ENCODE peak calls at places on chromosomes 11 and 22, in nine cellular contexts. One of them, this sample, is unnamed.

GRCh38 chr11:63536669-63537292 is at the start of gene PLAAT4:
- DNase-seq in HepG2: peak; percentile 16
- DNase-seq in Karpas-422: no peak
- DNase-seq in HCT116: no peak
- DNase-seq in mammary epithelial cell: peak; percentile 29
- DNase-seq in astrocyte: peak; percentile 59
- DNase-seq in GM23248: peak; percentile 62
- DNase-seq in GM12878: peak; percentile 45
- DNase-seq in fibroblast of lung: peak; percentile 73
- DNase-seq in this sample: no peak

GRCh38 chr11:70661763-70662501 is 263.6 kb downstream of the CTTN start:
- DNase-seq in HepG2: no peak
- DNase-seq in Karpas-422: no peak
- DNase-seq in HCT116: no peak
- DNase-seq in mammary epithelial cell: peak; percentile 25
- DNase-seq in astrocyte: peak; percentile 11
- DNase-seq in GM23248: peak; percentile 67
- DNase-seq in GM12878: no peak
- DNase-seq in fibroblast of lung: no peak
- DNase-seq in this sample: no peak

GRCh38 chr11:21634491-21634890 is 558.4 kb upstream of the ANO5 start:
- DNase-seq in HepG2: no peak
- DNase-seq in Karpas-422: peak; percentile 55
- DNase-seq in HCT116: no peak
- DNase-seq in mammary epithelial cell: no peak
- DNase-seq in astrocyte: no peak
- DNase-seq in GM23248: no peak
- DNase-seq in GM12878: no peak
- DNase-seq in fibroblast of lung: no peak
- DNase-seq in this sample: no peak

GRCh38 chr11:33687733-33688479 is 12.7 kb downstream of the C11orf91 start:
- DNase-seq in HepG2: peak; percentile 60
- DNase-seq in Karpas-422: peak; percentile 75
- DNase-seq in HCT116: peak; percentile 60
- DNase-seq in mammary epithelial cell: peak; percentile 88
- DNase-seq in astrocyte: peak; percentile 48
- DNase-seq in GM23248: peak; percentile 86
- DNase-seq in GM12878: peak; percentile 33
- DNase-seq in fibroblast of lung: peak; percentile 80
- DNase-seq in this sample: peak; percentile 74

GRCh38 chr11:105935791-105936190 is 86.2 kb downstream of the MSANTD4 start:
- DNase-seq in HepG2: no peak
- DNase-seq in Karpas-422: no peak
- DNase-seq in HCT116: peak; percentile 21
- DNase-seq in mammary epithelial cell: peak; percentile 89
- DNase-seq in astrocyte: peak; percentile 57
- DNase-seq in GM23248: no peak
- DNase-seq in GM12878: no peak
- DNase-seq in fibroblast of lung: no peak
- DNase-seq in this sample: no peak

GRCh38 chr11:96827164-96827563 is 437.4 kb downstream of the JRKL start:
- DNase-seq in HepG2: no peak
- DNase-seq in Karpas-422: no peak
- DNase-seq in HCT116: no peak
- DNase-seq in mammary epithelial cell: no peak
- DNase-seq in astrocyte: peak; percentile 6
- DNase-seq in GM23248: peak; percentile 31
- DNase-seq in GM12878: no peak
- DNase-seq in fibroblast of lung: peak; percentile 46
- DNase-seq in this sample: no peak

GRCh38 chr11:61484541-61484940 is 24.0 kb upstream of the LRRC10B start:
- DNase-seq in HepG2: no peak
- DNase-seq in Karpas-422: no peak
- DNase-seq in HCT116: no peak
- DNase-seq in mammary epithelial cell: no peak
- DNase-seq in astrocyte: no peak
- DNase-seq in GM23248: no peak
- DNase-seq in GM12878: no peak
- DNase-seq in fibroblast of lung: no peak
- DNase-seq in this sample: no peak

GRCh38 chr22:49614966-49615965 is 212.4 kb downstream of the BRD1 start:
- DNase-seq in HepG2: no peak
- DNase-seq in Karpas-422: no peak
- DNase-seq in HCT116: no peak
- DNase-seq in mammary epithelial cell: no peak
- DNase-seq in astrocyte: no peak
- DNase-seq in GM23248: no peak
- DNase-seq in GM12878: no peak
- DNase-seq in fibroblast of lung: no peak
- DNase-seq in this sample: no peak

GRCh38 chr22:38454011-38454360 is 1.0 kb downstream of the KCNJ4 start:
- DNase-seq in HepG2: no peak
- DNase-seq in Karpas-422: no peak
- DNase-seq in HCT116: no peak
- DNase-seq in mammary epithelial cell: no peak
- DNase-seq in astrocyte: no peak
- DNase-seq in GM23248: no peak
- DNase-seq in GM12878: no peak
- DNase-seq in fibroblast of lung: no peak
- DNase-seq in this sample: no peak

GRCh38 chr11:44542372-44542771 is 23.1 kb upstream of the CD82 start:
- DNase-seq in HepG2: no peak
- DNase-seq in Karpas-422: no peak
- DNase-seq in HCT116: no peak
- DNase-seq in mammary epithelial cell: no peak
- DNase-seq in astrocyte: no peak
- DNase-seq in GM23248: no peak
- DNase-seq in GM12878: no peak
- DNase-seq in fibroblast of lung: no peak
- DNase-seq in this sample: no peak

GRCh38 chr11:93169950-93170561 is 27.7 kb downstream of the SLC36A4 start:
- DNase-seq in HepG2: peak; percentile 24
- DNase-seq in Karpas-422: peak; percentile 74
- DNase-seq in HCT116: peak; percentile 22
- DNase-seq in mammary epithelial cell: peak; percentile 18
- DNase-seq in astrocyte: peak; percentile 5
- DNase-seq in GM23248: peak; percentile 55
- DNase-seq in GM12878: no peak
- DNase-seq in fibroblast of lung: peak; percentile 70
- DNase-seq in this sample: peak; percentile 32

GRCh38 chr11:107549253-107549953 is 16.1 kb downstream of the ALKBH8 start:
- DNase-seq in HepG2: peak; percentile 29
- DNase-seq in Karpas-422: peak; percentile 92
- DNase-seq in HCT116: no peak
- DNase-seq in mammary epithelial cell: peak; percentile 27
- DNase-seq in astrocyte: no peak
- DNase-seq in GM23248: peak; percentile 61
- DNase-seq in GM12878: no peak
- DNase-seq in fibroblast of lung: peak; percentile 60
- DNase-seq in this sample: peak; percentile 61

GRCh38 chr11:73875840-73876239 is 806 bp downstream of the COA4 start:
- DNase-seq in HepG2: no peak
- DNase-seq in Karpas-422: peak; percentile 55
- DNase-seq in HCT116: no peak
- DNase-seq in mammary epithelial cell: no peak
- DNase-seq in astrocyte: no peak
- DNase-seq in GM23248: peak; percentile 35
- DNase-seq in GM12878: no peak
- DNase-seq in fibroblast of lung: no peak
- DNase-seq in this sample: peak; percentile 14

GRCh38 chr22:37636949-37637273 is 2.6 kb upstream of the SH3BP1 start:
- DNase-seq in HepG2: no peak
- DNase-seq in Karpas-422: no peak
- DNase-seq in HCT116: no peak
- DNase-seq in mammary epithelial cell: no peak
- DNase-seq in astrocyte: no peak
- DNase-seq in GM23248: no peak
- DNase-seq in GM12878: no peak
- DNase-seq in fibroblast of lung: no peak
- DNase-seq in this sample: no peak

GRCh38 chr11:104343578-104343977 is 179.6 kb upstream of the PDGFD start:
- DNase-seq in HepG2: no peak
- DNase-seq in Karpas-422: peak; percentile 83
- DNase-seq in HCT116: peak; percentile 31
- DNase-seq in mammary epithelial cell: peak; percentile 7
- DNase-seq in astrocyte: no peak
- DNase-seq in GM23248: peak; percentile 24
- DNase-seq in GM12878: no peak
- DNase-seq in fibroblast of lung: peak; percentile 10
- DNase-seq in this sample: peak; percentile 5

GRCh38 chr22:27564806-27565205 is 236.8 kb downstream of the MN1 start:
- DNase-seq in HepG2: no peak
- DNase-seq in Karpas-422: no peak
- DNase-seq in HCT116: no peak
- DNase-seq in mammary epithelial cell: peak; percentile 19
- DNase-seq in astrocyte: no peak
- DNase-seq in GM23248: no peak
- DNase-seq in GM12878: no peak
- DNase-seq in fibroblast of lung: no peak
- DNase-seq in this sample: no peak

DNA sequence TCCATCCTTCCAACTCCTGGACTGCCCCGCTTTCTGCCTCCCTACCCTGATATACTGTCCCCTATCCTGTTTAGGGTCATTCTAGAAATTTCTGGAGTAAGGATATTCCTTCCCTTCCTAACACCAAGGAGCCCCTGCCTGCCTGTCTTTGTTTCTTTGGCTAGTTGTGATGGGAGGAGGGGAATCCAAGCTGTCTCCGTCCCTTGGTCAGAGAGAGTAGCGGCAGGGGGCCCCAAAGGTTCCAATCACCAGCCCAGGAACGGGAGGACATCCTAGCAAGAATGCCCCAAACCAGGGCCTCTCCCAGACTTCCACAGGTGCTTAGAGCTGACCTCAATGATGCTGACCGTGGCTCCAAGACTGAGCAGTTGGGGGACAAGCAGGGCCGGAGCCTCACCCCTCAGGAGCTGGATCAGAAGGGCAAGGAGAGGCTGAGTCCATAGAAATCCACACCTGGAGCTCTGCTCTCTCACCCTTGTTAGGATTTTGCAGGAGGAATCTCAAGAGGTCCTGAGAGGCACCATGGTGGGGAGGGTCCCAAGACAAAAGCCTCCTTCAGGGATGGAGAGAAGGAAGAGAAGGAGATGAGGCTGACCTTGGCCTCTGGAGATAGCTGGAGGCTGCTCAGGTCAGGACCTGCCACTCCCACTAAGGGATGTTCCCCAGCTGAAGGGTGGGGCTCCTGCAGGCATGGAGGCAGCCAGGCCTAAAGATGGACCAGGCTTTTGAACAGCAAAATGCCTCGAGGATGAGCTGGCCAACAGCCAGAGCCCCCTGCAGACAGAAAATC is 13.6 kb downstream of the SLC22A12 start:
- DNase-seq in HepG2: no peak
- DNase-seq in Karpas-422: no peak
- DNase-seq in HCT116: no peak
- DNase-seq in mammary epithelial cell: no peak
- DNase-seq in astrocyte: no peak
- DNase-seq in GM23248: no peak
- DNase-seq in GM12878: no peak
- DNase-seq in fibroblast of lung: no peak
- DNase-seq in this sample: no peak
- H3K4me2 ChIP-seq in HepG2: no peak overlapping the region
- H3K4me2 ChIP-seq in Karpas-422: no peak overlapping the region
- H3K4me2 ChIP-seq in HCT116: no peak overlapping the region
- H3K4me2 ChIP-seq in mammary epithelial cell: no peak overlapping the region
- H3K4me2 ChIP-seq in astrocyte: no peak overlapping the region
- H3K4me2 ChIP-seq in GM23248: no peak overlapping the region
- H3K4me2 ChIP-seq in GM12878: no peak overlapping the region
- H3K4me2 ChIP-seq in fibroblast of lung: no peak overlapping the region
- H3K4me2 ChIP-seq in this sample: no peak overlapping the region

DNA sequence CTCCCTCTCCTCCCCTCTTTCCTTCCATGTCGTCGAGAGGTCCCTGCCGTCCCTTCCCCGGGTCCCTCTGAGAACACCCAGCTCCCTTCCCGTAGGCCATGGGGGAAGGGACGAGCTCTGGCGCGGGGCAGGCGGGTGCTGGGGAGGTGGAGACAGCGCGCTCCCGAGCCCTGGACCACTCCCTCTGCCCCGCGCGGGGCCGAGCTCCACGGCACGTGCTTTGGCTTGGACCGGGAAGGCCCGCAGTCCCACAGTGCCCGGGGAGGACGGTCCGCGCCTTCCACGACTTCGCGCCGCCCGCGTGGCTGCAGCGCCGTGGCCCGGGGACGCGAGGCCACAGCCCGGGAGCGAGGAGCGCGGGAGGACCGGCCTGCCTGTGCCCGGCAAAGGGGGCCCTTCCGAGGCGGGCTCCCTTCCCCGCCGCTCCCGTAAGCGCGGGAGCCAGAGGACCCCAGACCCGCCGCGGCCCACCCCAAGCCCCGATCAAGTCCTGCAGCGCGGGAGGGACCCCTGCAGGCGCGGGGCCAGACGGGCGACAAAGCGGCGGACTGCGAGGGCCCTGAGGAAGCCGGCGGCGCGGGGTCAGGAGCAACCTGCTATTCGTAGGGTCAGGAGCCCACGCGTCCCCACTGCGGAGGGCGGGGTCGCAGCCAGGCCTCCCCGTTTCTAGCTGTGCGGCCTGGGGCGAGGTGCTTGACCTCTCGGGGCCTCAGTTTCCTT is 110.4 kb downstream of the WNT7B start:
- DNase-seq in HepG2: no peak
- DNase-seq in Karpas-422: no peak
- DNase-seq in HCT116: no peak
- DNase-seq in mammary epithelial cell: no peak
- DNase-seq in astrocyte: no peak
- DNase-seq in GM23248: no peak
- DNase-seq in GM12878: no peak
- DNase-seq in fibroblast of lung: no peak
- DNase-seq in this sample: no peak
- H3K4me3 ChIP-seq in HepG2: no peak overlapping the region
- H3K4me3 ChIP-seq in Karpas-422: no peak overlapping the region
- H3K4me3 ChIP-seq in HCT116: no peak overlapping the region
- H3K4me3 ChIP-seq in mammary epithelial cell: peak overlapping the region; percentile 7
- H3K4me3 ChIP-seq in astrocyte: no peak overlapping the region
- H3K4me3 ChIP-seq in GM23248: peak overlapping the region; percentile 65
- H3K4me3 ChIP-seq in GM12878: no peak overlapping the region
- H3K4me3 ChIP-seq in fibroblast of lung: peak overlapping the region; percentile 28
- H3K4me3 ChIP-seq in this sample: no peak overlapping the region

DNA sequence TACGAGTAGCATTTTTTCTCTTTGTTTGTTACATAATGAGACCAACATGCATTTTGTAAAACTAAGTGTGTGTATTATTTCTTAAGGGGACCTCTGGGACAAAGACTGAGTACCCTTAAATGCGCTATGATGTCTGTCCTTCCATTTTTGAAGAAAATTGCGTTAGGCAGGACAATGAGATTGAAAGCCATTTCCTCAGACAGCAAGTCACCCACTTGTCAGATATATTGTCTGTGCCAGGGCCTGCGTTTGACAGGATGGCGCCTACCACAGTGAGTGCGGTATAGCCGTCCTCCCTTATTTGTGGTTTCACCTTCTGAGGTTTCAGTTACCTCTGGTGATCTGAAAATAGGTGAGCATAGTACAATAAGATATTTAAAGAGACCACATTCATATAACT is 2.2 kb downstream of the AP2A2 start:
- DNase-seq in HepG2: no peak
- DNase-seq in Karpas-422: no peak
- DNase-seq in HCT116: no peak
- DNase-seq in mammary epithelial cell: no peak
- DNase-seq in astrocyte: no peak
- DNase-seq in GM23248: no peak
- DNase-seq in GM12878: no peak
- DNase-seq in fibroblast of lung: no peak
- DNase-seq in this sample: no peak
- H3K4me2 ChIP-seq in HepG2: peak overlapping the region; percentile 88
- H3K4me2 ChIP-seq in Karpas-422: peak overlapping the region; percentile 7
- H3K4me2 ChIP-seq in HCT116: no peak overlapping the region
- H3K4me2 ChIP-seq in mammary epithelial cell: no peak overlapping the region
- H3K4me2 ChIP-seq in astrocyte: no peak overlapping the region
- H3K4me2 ChIP-seq in GM23248: no peak overlapping the region
- H3K4me2 ChIP-seq in GM12878: peak overlapping the region; percentile 60
- H3K4me2 ChIP-seq in fibroblast of lung: no peak overlapping the region
- H3K4me2 ChIP-seq in this sample: peak overlapping the region; percentile 84

GRCh38 chr11:133787379-133788103 is 57.8 kb downstream of the SPATA19 start:
- DNase-seq in HepG2: no peak
- DNase-seq in Karpas-422: no peak
- DNase-seq in HCT116: no peak
- DNase-seq in mammary epithelial cell: no peak
- DNase-seq in astrocyte: no peak
- DNase-seq in GM23248: no peak
- DNase-seq in GM12878: no peak
- DNase-seq in fibroblast of lung: no peak
- DNase-seq in this sample: no peak
- H3K4me3 ChIP-seq in HepG2: no peak overlapping the region
- H3K4me3 ChIP-seq in Karpas-422: no peak overlapping the region
- H3K4me3 ChIP-seq in HCT116: no peak overlapping the region
- H3K4me3 ChIP-seq in mammary epithelial cell: no peak overlapping the region
- H3K4me3 ChIP-seq in astrocyte: no peak overlapping the region
- H3K4me3 ChIP-seq in GM23248: no peak overlapping the region
- H3K4me3 ChIP-seq in GM12878: no peak overlapping the region
- H3K4me3 ChIP-seq in fibroblast of lung: no peak overlapping the region
- H3K4me3 ChIP-seq in this sample: no peak overlapping the region

This sample was measured in OCI-LY7.